ENCODE peak calls at places on chromosomes 13 and 19, in five cellular contexts. K, Y, A, D and O are unnamed samples.

GRCh38 chr19:14407889-14408640 is 11.1 kb downstream of the DDX39A start:
- DNase-seq in Y (no peak), D (no peak), A (no peak), K (no peak), O (no peak)

GRCh38 chr13:74487091-74487722 is 353.0 kb upstream of the KLF12 start:
- DNase-seq in D (no peak), Y (no peak), A (no peak), K (no peak), O (no peak)

GRCh38 chr13:46168341-46168740 is 13.6 kb downstream of the LCP1 start:
- DNase-seq in Y (no peak), D (no peak), K (no peak), A (no peak), O (no peak)

GRCh38 chr19:41175825-41176734 is 16.9 kb upstream of the CYP2S1 start:
- DNase-seq in A (peak; percentile 33), Y (peak; percentile 92), D (peak; percentile 45), K (peak; percentile 75), O (peak; percentile 72)

GRCh38 chr13:112184851-112185371 is 118.0 kb downstream of the SOX1 start:
- DNase-seq in K (no peak), D (no peak), A (no peak), Y (no peak), O (no peak)

GRCh38 chr13:80070024-80070703 is 270.8 kb downstream of the SPRY2 start:
- DNase-seq in K (no peak), D (no peak), A (no peak), Y (no peak), O (no peak)

GRCh38 chr19:16226878-16227836 is 29.4 kb downstream of the AP1M1 start:
- DNase-seq in K (no peak), A (no peak), D (peak; percentile 25), Y (no peak), O (no peak)

GRCh38 chr19:2462635-2463421 is 6.1 kb upstream of the LMNB2 start:
- DNase-seq in Y (peak; percentile 98), D (no peak), A (peak; percentile 70), K (peak; percentile 94), O (peak; percentile 96)

GRCh38 chr13:109973279-109973678 is 186.9 kb upstream of the IRS2 start:
- DNase-seq in A (no peak), Y (no peak), K (no peak), D (no peak), O (no peak)

GRCh38 chr13:114115796-114116195 is 16.6 kb downstream of the RASA3 start:
- DNase-seq in D (peak; percentile 24), K (no peak), Y (no peak), A (no peak), O (no peak)

GRCh38 chr19:4914736-4915501 is 5.6 kb downstream of the UHRF1 start:
- DNase-seq in Y (peak; percentile 97), D (peak; percentile 78), K (no peak), A (no peak), O (no peak)

GRCh38 chr19:42528354-42529247 is at the start of gene CEACAM1:
- DNase-seq in A (no peak), K (no peak), D (peak; percentile 57), Y (peak; percentile 38), O (peak; percentile 32)

GRCh38 chr13:93413972-93414717 is 187.5 kb downstream of the GPC6 start:
- DNase-seq in Y (no peak), K (no peak), A (no peak), D (no peak), O (no peak)

GRCh38 chr19:20359933-20360720 is 193.1 kb downstream of the ZNF486 start:
- DNase-seq in A (peak; percentile 21), K (peak; percentile 47), Y (no peak), D (no peak), O (no peak)

GRCh38 chr19:16698914-16699313 is 20.7 kb upstream of the NWD1 start:
- DNase-seq in Y (no peak), K (no peak), D (no peak), A (no peak), O (peak; percentile 75)

GRCh38 chr19:681029-681626 is 4.9 kb downstream of the FSTL3 start:
- DNase-seq in D (peak; percentile 91), K (no peak), Y (no peak), A (no peak), O (peak; percentile 87)

GRCh38 chr13:73416093-73416492 is 357.3 kb downstream of the KLF5 start:
- DNase-seq in D (no peak), Y (no peak), K (no peak), A (no peak), O (no peak)

GRCh38 chr19:5772416-5772815 is 12.1 kb downstream of the PRR22 start:
- DNase-seq in K (no peak), D (no peak), Y (no peak), A (no peak), O (no peak)

GRCh38 chr19:39557791-39558622 is 18.0 kb upstream of the EID2 start:
- DNase-seq in A (no peak), Y (no peak), K (peak; percentile 3), D (no peak), O (no peak)